ENCODE peak calls at places on chromosomes 5 and 9, in six cellular contexts. G is vagina, V is DND-41, F is left ventricle myocardium inferior, W is tibial artery, A is neural progenitor cell. S is an unnamed sample. For H3K36me3, the result is how much of the 10 kb centered on the place peaks cover.

GRCh38 chr5:179805529-179806249 is 977 bp downstream of the MGAT4B start:
- DNase-seq in G (peak), V (no peak), F (no peak), W (peak), A (peak), S (no peak)

GRCh38 chr9:113998529-113999255 is 79.4 kb downstream of the AMBP start:
- DNase-seq in G (peak), V (no peak), F (no peak), W (no peak), A (peak), S (no peak)

GRCh38 chr5:56330167-56330566 is 97.0 kb upstream of the ANKRD55 start:
- DNase-seq in G (no peak), V (no peak), F (no peak), W (no peak), A (no peak), S (no peak)

GRCh38 chr5:177456591-177456964 is 10.0 kb downstream of the PRR7 start:
- DNase-seq in G (no peak), V (no peak), F (no peak), W (no peak), A (no peak), S (no peak)

GRCh38 chr5:14270212-14270702 is 127.1 kb downstream of the TRIO start:
- DNase-seq in G (no peak), V (no peak), F (no peak), W (peak), A (peak), S (no peak)

GRCh38 chr9:3868012-3868411 is 342.2 kb upstream of the RFX3 start:
- DNase-seq in G (no peak), V (no peak), F (no peak), W (no peak), A (no peak), S (no peak)

GRCh38 chr5:180313677-180314076 is 21.8 kb upstream of the MAPK9 start:
- DNase-seq in G (no peak), V (no peak), F (peak), W (no peak), A (no peak), S (no peak)

GRCh38 chr5:123170816-123171345 is 81.8 kb downstream of the PRDM6 start:
- DNase-seq in G (no peak), V (no peak), F (no peak), W (no peak), A (no peak), S (no peak)

GRCh38 chr5:124867064-124867707 is 120.7 kb upstream of the ZNF608 start:
- DNase-seq in G (no peak), V (no peak), F (no peak), W (no peak), A (no peak), S (no peak)

GRCh38 chr9:125066839-125067619 is 76.3 kb downstream of the SCAI start:
- DNase-seq in G (no peak), V (no peak), F (no peak), W (no peak), A (no peak), S (no peak)

GRCh38 chr9:6564370-6564769 is 81.2 kb downstream of the GLDC start:
- DNase-seq in G (no peak), V (no peak), F (no peak), W (no peak), A (no peak), S (no peak)

GRCh38 chr5:149141957-149142851 is 911 bp downstream of the ABLIM3 start:
- DNase-seq in G (no peak), V (no peak), F (peak), W (peak), A (peak), S (no peak)

GRCh38 chr9:129008469-129008965 is 19.6 kb downstream of the SH3GLB2 start:
- DNase-seq in G (no peak), V (no peak), F (no peak), W (no peak), A (no peak), S (no peak)
- H3K36me3 ChIP-seq in G (half or more), V (half or more), F (half or more), W (under half), A (under half), S (under half)

GRCh38 chr5:176132471-176133288 is 105.5 kb upstream of the SIMC1 start:
- DNase-seq in G (no peak), V (no peak), F (no peak), W (no peak), A (no peak), S (no peak)
- TF ChIP-seq CTCF in G (no peak), V (no peak), F (no peak), W (no peak), A (no peak), S (no peak)

GRCh38 chr9:136393531-136393930 is 6.4 kb downstream of the SNAPC4 start:
- DNase-seq in G (no peak), V (no peak), F (no peak), W (no peak), A (no peak), S (no peak)
- H3K36me3 ChIP-seq in G (half or more), V (half or more), F (half or more), W (under half), A (under half), S (under half)

GRCh38 chr9:33742519-33742918 is 52.8 kb upstream of the PRSS3 start:
- DNase-seq in G (no peak), V (no peak), F (no peak), W (no peak), A (no peak), S (no peak)
- TF ChIP-seq CTCF in G (no peak), V (no peak), F (no peak), W (no peak), A (no peak), S (no peak)

GRCh38 chr9:92047500-92047899 is 67.7 kb downstream of the SPTLC1 start:
- DNase-seq in G (no peak), V (no peak), F (no peak), W (no peak), A (no peak), S (no peak)
- H3K36me3 ChIP-seq in G (under half), V (half or more), F (half or more), W (half or more), A (under half), S (half or more)

GRCh38 chr9:32398207-32398606 is 13.8 kb downstream of the ACO1 start:
- DNase-seq in G (no peak), V (no peak), F (no peak), W (no peak), A (no peak), S (no peak)

GRCh38 chr9:32394381-32395049 is 10.1 kb downstream of the ACO1 start:
- DNase-seq in G (no peak), V (no peak), F (no peak), W (no peak), A (no peak), S (no peak)

GRCh38 chr9:32401471-32401870 is 17.0 kb downstream of the ACO1 start:
- DNase-seq in G (no peak), V (no peak), F (no peak), W (no peak), A (no peak), S (no peak)

GRCh38 chr9:32399110-32399815 is 14.8 kb downstream of the ACO1 start:
- DNase-seq in G (no peak), V (no peak), F (no peak), W (no peak), A (no peak), S (no peak)

GRCh38 chr9:32395483-32396216 is 11.2 kb downstream of the ACO1 start:
- DNase-seq in G (no peak), V (no peak), F (peak), W (peak), A (no peak), S (no peak)
- TF ChIP-seq CTCF in G (no peak), V (no peak), F (peak), W (no peak), A (no peak), S (no peak)

DNA sequence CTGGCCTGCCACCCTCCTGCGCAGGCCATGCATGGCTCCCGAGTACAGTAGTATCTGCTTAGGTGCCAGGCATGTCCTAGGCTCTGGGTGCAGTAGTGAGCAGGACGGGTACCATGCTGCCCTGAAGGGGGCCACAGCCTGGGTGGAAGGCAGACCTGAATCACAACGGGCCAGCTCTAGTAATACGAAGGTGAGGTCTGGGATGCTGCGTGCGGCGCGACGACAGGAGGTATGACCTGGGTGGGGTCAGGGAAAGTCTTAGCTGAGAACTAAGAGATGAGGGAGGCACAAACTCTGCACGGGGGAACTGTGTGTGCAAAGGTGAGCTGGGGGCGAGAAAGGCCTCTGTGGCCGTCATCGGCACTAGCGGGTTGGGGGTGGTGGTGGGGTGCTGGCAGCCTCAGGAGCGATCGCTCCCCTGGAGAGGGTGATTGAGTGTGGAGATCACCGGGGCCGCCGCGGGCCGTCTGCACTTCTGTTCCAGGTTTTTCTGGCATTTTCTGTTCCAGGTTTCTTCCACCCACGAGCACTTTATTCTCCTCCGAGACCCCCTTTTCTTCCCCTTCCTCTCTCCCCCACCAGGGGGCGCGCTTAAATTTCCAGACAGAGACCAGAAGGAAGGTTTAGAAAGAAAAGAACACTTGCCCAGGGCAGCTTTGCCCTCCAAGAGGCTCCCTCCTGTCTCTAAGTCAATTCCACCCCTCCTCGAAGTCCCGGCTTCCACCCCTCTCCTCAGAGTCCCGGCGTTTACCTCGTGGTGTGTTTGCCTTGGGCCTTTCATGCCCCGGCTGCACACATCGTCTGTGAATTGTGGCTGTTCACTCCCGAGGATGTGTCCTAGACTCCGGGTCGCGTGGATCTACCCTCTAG is 15.1 kb downstream of the PDLIM4 start:
- DNase-seq in G (no peak), V (peak), F (peak), W (peak), A (peak), S (peak)
- H3K36me3 ChIP-seq in G (under half), V (under half), F (under half), W (under half), A (under half), S (under half)

S was measured in CD8-positive, alpha-beta T cell.